ENCODE peak calls at places on chromosome 3, in ten cellular contexts. T is heart left ventricle, N is psoas muscle, I is GM23338, U is Caco-2, V is upper lobe of right lung, C is right atrium auricular region, F is bronchial epithelial cell, R is sigmoid colon, B is fibroblast of lung. Q is an unnamed sample.

GRCh38 chr3:171770689-171771620 is 39.3 kb downstream of the PLD1 start:
- DNase-seq in B (peak; percentile 92), V (no peak), I (peak; percentile 83), U (no peak), R (no peak), C (no peak), T (peak; percentile 55), N (no peak), F (peak; percentile 91), Q (peak; percentile 87)

GRCh38 chr3:137988152-137988551 is 21.8 kb upstream of the CLDN18 start:
- DNase-seq in R (no peak), U (peak; percentile 50), C (no peak), F (no peak), V (no peak), N (no peak), B (no peak), I (no peak), T (no peak), Q (no peak)

GRCh38 chr3:167095976-167096375 is 284.1 kb downstream of the ZBBX start:
- DNase-seq in F (no peak), T (no peak), B (no peak), R (no peak), N (no peak), V (no peak), I (no peak), C (no peak), U (no peak), Q (no peak)

GRCh38 chr3:84904819-84905555 is 53.8 kb upstream of the CADM2 start:
- DNase-seq in V (no peak), T (no peak), C (no peak), B (no peak), U (no peak), N (peak; percentile 46), F (no peak), R (no peak), I (peak; percentile 41), Q (no peak)

GRCh38 chr3:127720161-127720823 is 47.5 kb downstream of the ABTB1 start:
- DNase-seq in T (no peak), U (no peak), F (no peak), C (no peak), R (peak; percentile 43), B (no peak), I (no peak), V (no peak), N (no peak), Q (no peak)

GRCh38 chr3:42660131-42660715 is 6.7 kb downstream of the ZBTB47 start:
- DNase-seq in N (no peak), V (no peak), B (no peak), R (peak; percentile 68), I (no peak), T (peak; percentile 43), C (no peak), U (no peak), F (no peak), Q (no peak)

GRCh38 chr3:96813820-96814580 is 394 bp upstream of the EPHA6 start:
- DNase-seq in B (peak; percentile 46), U (peak; percentile 74), F (peak; percentile 24), C (peak; percentile 59), T (peak; percentile 20), I (peak; percentile 78), N (peak; percentile 24), V (peak; percentile 70), R (peak; percentile 84), Q (peak; percentile 33)

GRCh38 chr3:114080201-114080600 is 23.7 kb downstream of the QTRT2 start:
- DNase-seq in T (no peak), C (no peak), N (no peak), B (no peak), V (no peak), U (no peak), R (no peak), F (no peak), I (no peak), Q (no peak)

GRCh38 chr3:196979545-196979944 is 10.9 kb upstream of the PIGZ start:
- DNase-seq in C (no peak), R (no peak), I (no peak), U (peak; percentile 44), N (peak; percentile 31), T (no peak), F (no peak), V (no peak), B (peak; percentile 84), Q (no peak)

GRCh38 chr3:42376397-42376798 is 34.0 kb downstream of the LYZL4 start:
- DNase-seq in T (peak; percentile 53), B (peak; percentile 65), N (peak; percentile 24), V (no peak), C (no peak), R (no peak), U (no peak), F (peak; percentile 89), I (no peak), Q (peak; percentile 28)

GRCh38 chr3:137854498-137855285 is 90.6 kb downstream of the SOX14 start:
- DNase-seq in V (no peak), N (no peak), T (no peak), B (no peak), C (no peak), I (peak; percentile 68), U (no peak), F (no peak), R (no peak), Q (no peak)

GRCh38 chr3:184717608-184717995 is 5.7 kb upstream of the MAGEF1 start:
- DNase-seq in F (no peak), V (no peak), N (no peak), U (no peak), I (no peak), R (no peak), T (no peak), C (peak; percentile 55), B (no peak), Q (no peak)

GRCh38 chr3:127547761-127548605 is 42.5 kb downstream of the TPRA1 start:
- DNase-seq in R (peak; percentile 83), U (peak; percentile 60), T (peak; percentile 81), B (peak; percentile 57), I (peak; percentile 89), N (peak; percentile 82), F (peak; percentile 12), C (peak; percentile 73), V (peak; percentile 91), Q (peak; percentile 77)

DNA sequence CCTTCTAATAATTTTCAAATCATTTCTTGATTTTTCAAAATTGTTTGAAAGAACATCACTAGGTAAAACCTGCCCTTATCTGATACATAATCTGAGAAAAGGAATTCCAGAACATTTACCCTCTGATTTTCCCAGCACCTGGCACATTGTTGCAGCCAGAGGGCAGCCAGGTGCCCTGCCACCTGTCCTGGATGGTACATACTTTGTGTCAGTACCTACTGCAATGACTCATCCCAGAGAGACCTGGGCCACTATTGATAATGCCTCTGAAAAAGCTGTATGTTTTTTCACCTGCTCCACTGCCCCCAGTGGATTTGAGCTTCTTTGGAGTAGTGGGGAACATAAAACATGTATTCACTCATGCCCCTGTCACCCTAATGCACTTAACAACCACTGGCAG is 648.9 kb upstream of the GBE1 start:
- DNase-seq in B (no peak), U (no peak), I (peak; percentile 25), R (no peak), N (no peak), C (no peak), T (no peak), F (peak; percentile 24), V (no peak), Q (no peak)
- TF ChIP-seq CTCF in B (no peak), U (no peak), I (peak; percentile 51), R (no peak), N (no peak), C (no peak), T (no peak), F (peak; percentile 51), V (no peak), Q (no peak)

GRCh38 chr3:34011171-34012101 is 213.0 kb downstream of the PDCD6IP start:
- DNase-seq in F (no peak), R (no peak), U (no peak), B (peak; percentile 46), C (no peak), I (no peak), N (no peak), V (no peak), T (no peak), Q (peak; percentile 51)

GRCh38 chr3:34015204-34016142 is 217.0 kb downstream of the PDCD6IP start:
- DNase-seq in N (no peak), U (no peak), F (no peak), R (no peak), C (no peak), V (no peak), B (peak; percentile 51), I (peak; percentile 79), T (no peak), Q (peak; percentile 85)

GRCh38 chr3:34016925-34017592 is 218.6 kb downstream of the PDCD6IP start:
- DNase-seq in T (no peak), U (no peak), R (no peak), V (no peak), I (no peak), B (no peak), C (no peak), F (peak; percentile 85), N (no peak), Q (peak; percentile 72)

GRCh38 chr3:34012102-34012461 is 213.7 kb downstream of the PDCD6IP start:
- DNase-seq in I (no peak), B (peak; percentile 98), V (no peak), R (no peak), N (no peak), F (peak; percentile 98), C (no peak), U (peak; percentile 82), T (no peak), Q (peak; percentile 87)

GRCh38 chr3:34013818-34014576 is 215.6 kb downstream of the PDCD6IP start:
- DNase-seq in I (no peak), F (no peak), T (no peak), V (no peak), N (no peak), B (no peak), R (no peak), C (no peak), U (no peak), Q (no peak)
- H3K27me3 ChIP-seq in I (no peaks in the 10 kb centered on the region), F (no peaks in the 10 kb centered on the region), T (no peaks in the 10 kb centered on the region), V (no peaks in the 10 kb centered on the region), N (no peaks in the 10 kb centered on the region), B (no peaks in the 10 kb centered on the region), R (no peaks in the 10 kb centered on the region), C (peaks cover 4% of the 10 kb centered on the region), U (no peaks in the 10 kb centered on the region), Q (no peaks in the 10 kb centered on the region)

GRCh38 chr3:143644370-143645089 is 203.7 kb downstream of the SLC9A9 start:
- DNase-seq in R (no peak), T (peak; percentile 35), F (peak; percentile 84), B (peak; percentile 90), C (no peak), V (no peak), N (no peak), U (peak; percentile 44), I (peak; percentile 85), Q (peak; percentile 81)
- TF ChIP-seq CTCF in R (peak; percentile 63), T (peak; percentile 60), F (peak; percentile 65), B (peak; percentile 64), C (no peak), V (peak; percentile 63), N (peak; percentile 59), U (peak; percentile 49), I (peak; percentile 88), Q (peak; percentile 74)

DNA sequence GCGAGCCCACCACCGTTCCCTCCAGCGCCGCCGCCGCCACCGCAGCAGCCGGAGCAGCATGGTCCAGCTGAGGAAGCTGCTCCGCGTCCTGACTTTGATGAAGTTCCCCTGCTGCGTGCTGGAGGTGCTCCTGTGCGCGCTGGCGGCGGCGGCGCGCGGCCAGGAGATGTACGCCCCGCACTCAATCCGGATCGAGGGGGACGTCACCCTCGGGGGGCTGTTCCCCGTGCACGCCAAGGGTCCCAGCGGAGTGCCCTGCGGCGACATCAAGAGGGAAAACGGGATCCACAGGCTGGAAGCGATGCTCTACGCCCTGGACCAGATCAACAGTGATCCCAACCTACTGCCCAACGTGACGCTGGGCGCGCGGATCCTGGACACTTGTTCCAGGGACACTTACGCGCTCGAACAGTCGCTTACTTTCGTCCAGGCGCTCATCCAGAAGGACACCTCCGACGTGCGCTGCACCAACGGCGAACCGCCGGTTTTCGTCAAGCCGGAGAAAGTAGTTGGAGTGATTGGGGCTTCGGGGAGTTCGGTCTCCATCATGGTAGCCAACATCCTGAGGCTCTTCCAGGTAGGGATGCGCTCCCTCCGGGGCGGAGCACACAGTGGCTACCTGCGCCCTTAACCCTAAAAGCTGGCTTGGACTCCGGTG is 545 bp downstream of the GRM7 start:
- DNase-seq in U (no peak), C (no peak), V (no peak), I (no peak), N (no peak), T (no peak), F (no peak), R (no peak), B (no peak), Q (no peak)
- H3K27me3 ChIP-seq in U (no peaks in the 10 kb centered on the region), C (peaks cover 10% of the 10 kb centered on the region), V (peaks cover 32% of the 10 kb centered on the region), I (peaks cover 13% of the 10 kb centered on the region), N (peaks cover 6% of the 10 kb centered on the region), T (peaks cover 55% of the 10 kb centered on the region), F (peaks cover 18% of the 10 kb centered on the region), R (peaks cover 4% of the 10 kb centered on the region), B (no peaks in the 10 kb centered on the region), Q (peaks cover 83% of the 10 kb centered on the region)